ENCODE peak calls at places on chromosomes 7 and 10, in four cellular contexts. D, T, J and V are unnamed samples.

GRCh38 chr10:127524869-127525268 is 24.2 kb upstream of the NPS start:
- DNase-seq in T (no peak), D (no peak), J (no peak), V (no peak)

GRCh38 chr7:29976673-29977072 is 12.9 kb downstream of the SCRN1 start:
- DNase-seq in J (peak; percentile 13), T (peak; percentile 41), D (no peak), V (no peak)

GRCh38 chr10:22321831-22322662 is 1.1 kb downstream of the BMI1 start:
- DNase-seq in T (no peak), J (peak; percentile 30), D (no peak), V (no peak)

GRCh38 chr7:69780377-69780776 is 182.1 kb downstream of the AUTS2 start:
- DNase-seq in T (no peak), D (no peak), J (no peak), V (no peak)

GRCh38 chr10:19209319-19209718 is 160.7 kb downstream of the MALRD1 start:
- DNase-seq in D (no peak), T (no peak), J (no peak), V (no peak)

GRCh38 chr10:122022276-122022675 is 33.3 kb downstream of the TACC2 start:
- DNase-seq in T (no peak), D (no peak), J (no peak), V (no peak)

GRCh38 chr10:109956454-109957091 is 33.3 kb upstream of the XPNPEP1 start:
- DNase-seq in J (peak; percentile 77), D (no peak), T (peak; percentile 52), V (no peak)

GRCh38 chr7:19122018-19122588 is 4.7 kb upstream of the TWIST1 start:
- DNase-seq in D (no peak), J (peak; percentile 85), T (peak; percentile 72), V (no peak)

GRCh38 chr10:58436071-58436470 is 50.9 kb downstream of the TFAM start:
- DNase-seq in J (peak; percentile 59), T (no peak), D (no peak), V (no peak)

GRCh38 chr10:70268376-70268775 is 15.4 kb downstream of the NPFFR1 start:
- DNase-seq in J (no peak), D (no peak), T (no peak), V (no peak)

GRCh38 chr10:25556457-25556856 is 377.6 kb upstream of the MYO3A start:
- DNase-seq in J (peak; percentile 95), T (peak; percentile 0), D (no peak), V (no peak)

GRCh38 chr7:35723011-35723410 is 28.1 kb upstream of the HERPUD2 start:
- DNase-seq in J (peak; percentile 68), D (no peak), T (peak; percentile 54), V (no peak)

GRCh38 chr7:52540041-52540440 is 495.4 kb upstream of the POM121L12 start:
- DNase-seq in J (no peak), D (no peak), T (no peak), V (no peak)
- TF ChIP-seq CTCF in J (no peak), D (no peak), T (no peak), V (no peak)

GRCh38 chr7:17947606-17948005 is 7.3 kb upstream of the SNX13 start:
- DNase-seq in J (no peak), T (no peak), D (no peak), V (no peak)

GRCh38 chr7:17946591-17946990 is 6.3 kb upstream of the SNX13 start:
- DNase-seq in T (no peak), J (no peak), D (no peak), V (no peak)

GRCh38 chr7:17943006-17943405 is 2.7 kb upstream of the SNX13 start:
- DNase-seq in J (no peak), T (no peak), D (no peak), V (no peak)

GRCh38 chr7:17942231-17942630 is 1.9 kb upstream of the SNX13 start:
- DNase-seq in J (no peak), D (no peak), T (no peak), V (no peak)

GRCh38 chr7:17944720-17945119 is 4.4 kb upstream of the SNX13 start:
- DNase-seq in T (no peak), D (no peak), J (no peak), V (no peak)
- TF ChIP-seq CTCF in T (no peak), D (no peak), J (peak; percentile 9), V (no peak)

GRCh38 chr10:90658791-90659190 is 199.0 kb downstream of the HTR7 start:
- DNase-seq in J (no peak), D (no peak), T (no peak), V (no peak)
- TF ChIP-seq CTCF in J (no peak), D (no peak), T (no peak), V (no peak)

GRCh38 chr7:188174-188573 is 4.2 kb upstream of the FAM20C start:
- DNase-seq in D (no peak), J (no peak), T (no peak), V (no peak)
- TF ChIP-seq CTCF in D (no peak), J (no peak), T (no peak), V (no peak)

GRCh38 chr10:77909021-77909754 is 17.4 kb downstream of the DLG5 start:
- DNase-seq in T (no peak), J (peak; percentile 22), D (no peak), V (no peak)

GRCh38 chr10:77906863-77907861 is 19.4 kb downstream of the DLG5 start:
- DNase-seq in J (no peak), T (no peak), D (no peak), V (no peak)

GRCh38 chr10:77909755-77910375 is 16.7 kb downstream of the DLG5 start:
- DNase-seq in D (no peak), T (peak; percentile 84), J (peak; percentile 76), V (no peak)

GRCh38 chr10:77910524-77911145 is 15.9 kb downstream of the DLG5 start:
- DNase-seq in D (no peak), T (no peak), J (no peak), V (no peak)

GRCh38 chr10:77907900-77908717 is 18.4 kb downstream of the DLG5 start:
- DNase-seq in J (no peak), D (no peak), T (no peak), V (no peak)
- TF ChIP-seq CTCF in J (no peak), D (no peak), T (no peak), V (peak; percentile 10)